ENCODE peak calls at places on chromosomes 16 and 17, in seven cellular contexts. One of them, this sample, is unnamed.

GRCh38 chr16:46972971-46973456 is 460 bp downstream of the DNAJA2 start:
- DNase-seq in fibroblast of lung: peak; percentile 25
- DNase-seq in tibial artery: peak; percentile 67
- DNase-seq in CD8-positive, alpha-beta T cell: peak; percentile 61
- DNase-seq in effector memory CD4-positive, alpha-beta T cell: no peak
- DNase-seq in right atrium auricular region: peak; percentile 59
- DNase-seq in lower lobe of right lung: peak; percentile 68
- DNase-seq in this sample: peak; percentile 73

GRCh38 chr17:1060991-1061390 is 64.1 kb downstream of the TIMM22 start:
- DNase-seq in fibroblast of lung: peak; percentile 98
- DNase-seq in tibial artery: peak; percentile 83
- DNase-seq in CD8-positive, alpha-beta T cell: no peak
- DNase-seq in effector memory CD4-positive, alpha-beta T cell: no peak
- DNase-seq in right atrium auricular region: peak; percentile 67
- DNase-seq in lower lobe of right lung: peak; percentile 76
- DNase-seq in this sample: peak; percentile 54

GRCh38 chr16:1871974-1872635 is at the start of gene MEIOB:
- DNase-seq in fibroblast of lung: no peak
- DNase-seq in tibial artery: no peak
- DNase-seq in CD8-positive, alpha-beta T cell: peak; percentile 53
- DNase-seq in effector memory CD4-positive, alpha-beta T cell: no peak
- DNase-seq in right atrium auricular region: no peak
- DNase-seq in lower lobe of right lung: peak; percentile 56
- DNase-seq in this sample: peak; percentile 61

GRCh38 chr16:78783570-78784079 is 684.2 kb downstream of the WWOX start:
- DNase-seq in fibroblast of lung: no peak
- DNase-seq in tibial artery: no peak
- DNase-seq in CD8-positive, alpha-beta T cell: no peak
- DNase-seq in effector memory CD4-positive, alpha-beta T cell: no peak
- DNase-seq in right atrium auricular region: no peak
- DNase-seq in lower lobe of right lung: no peak
- DNase-seq in this sample: no peak

GRCh38 chr17:55410722-55411462 is 10.7 kb downstream of the MMD start:
- DNase-seq in fibroblast of lung: no peak
- DNase-seq in tibial artery: no peak
- DNase-seq in CD8-positive, alpha-beta T cell: no peak
- DNase-seq in effector memory CD4-positive, alpha-beta T cell: no peak
- DNase-seq in right atrium auricular region: no peak
- DNase-seq in lower lobe of right lung: no peak
- DNase-seq in this sample: no peak

GRCh38 chr16:54801445-54801844 is 129.2 kb upstream of the IRX5 start:
- DNase-seq in fibroblast of lung: no peak
- DNase-seq in tibial artery: no peak
- DNase-seq in CD8-positive, alpha-beta T cell: no peak
- DNase-seq in effector memory CD4-positive, alpha-beta T cell: no peak
- DNase-seq in right atrium auricular region: no peak
- DNase-seq in lower lobe of right lung: no peak
- DNase-seq in this sample: no peak

GRCh38 chr17:10730956-10731879 is 1.4 kb upstream of the TMEM220 start:
- DNase-seq in fibroblast of lung: no peak
- DNase-seq in tibial artery: no peak
- DNase-seq in CD8-positive, alpha-beta T cell: no peak
- DNase-seq in effector memory CD4-positive, alpha-beta T cell: no peak
- DNase-seq in right atrium auricular region: peak; percentile 53
- DNase-seq in lower lobe of right lung: no peak
- DNase-seq in this sample: peak; percentile 62

GRCh38 chr17:75182319-75182568 is 515 bp downstream of the SUMO2 start:
- DNase-seq in fibroblast of lung: no peak
- DNase-seq in tibial artery: no peak
- DNase-seq in CD8-positive, alpha-beta T cell: no peak
- DNase-seq in effector memory CD4-positive, alpha-beta T cell: no peak
- DNase-seq in right atrium auricular region: no peak
- DNase-seq in lower lobe of right lung: no peak
- DNase-seq in this sample: peak; percentile 56

GRCh38 chr16:10840703-10841102 is 22.1 kb upstream of the TVP23A start:
- DNase-seq in fibroblast of lung: no peak
- DNase-seq in tibial artery: no peak
- DNase-seq in CD8-positive, alpha-beta T cell: no peak
- DNase-seq in effector memory CD4-positive, alpha-beta T cell: no peak
- DNase-seq in right atrium auricular region: no peak
- DNase-seq in lower lobe of right lung: no peak
- DNase-seq in this sample: no peak

GRCh38 chr17:8126306-8127066 is 2.6 kb upstream of the HES7 start:
- DNase-seq in fibroblast of lung: peak; percentile 43
- DNase-seq in tibial artery: no peak
- DNase-seq in CD8-positive, alpha-beta T cell: peak; percentile 64
- DNase-seq in effector memory CD4-positive, alpha-beta T cell: peak; percentile 41
- DNase-seq in right atrium auricular region: no peak
- DNase-seq in lower lobe of right lung: no peak
- DNase-seq in this sample: peak; percentile 71

GRCh38 chr17:7237761-7238417 is 1.4 kb downstream of the PHF23 start:
- DNase-seq in fibroblast of lung: peak; percentile 50
- DNase-seq in tibial artery: peak; percentile 90
- DNase-seq in CD8-positive, alpha-beta T cell: peak; percentile 90
- DNase-seq in effector memory CD4-positive, alpha-beta T cell: peak; percentile 75
- DNase-seq in right atrium auricular region: no peak
- DNase-seq in lower lobe of right lung: peak; percentile 90
- DNase-seq in this sample: peak; percentile 92

GRCh38 chr16:19389246-19389645 is 28.4 kb upstream of the TMC5 start:
- DNase-seq in fibroblast of lung: peak; percentile 24
- DNase-seq in tibial artery: no peak
- DNase-seq in CD8-positive, alpha-beta T cell: no peak
- DNase-seq in effector memory CD4-positive, alpha-beta T cell: peak; percentile 10
- DNase-seq in right atrium auricular region: no peak
- DNase-seq in lower lobe of right lung: peak; percentile 80
- DNase-seq in this sample: peak; percentile 83

GRCh38 chr16:67961551-67961957 is 6.9 kb downstream of the SLC12A4 start:
- DNase-seq in fibroblast of lung: no peak
- DNase-seq in tibial artery: no peak
- DNase-seq in CD8-positive, alpha-beta T cell: no peak
- DNase-seq in effector memory CD4-positive, alpha-beta T cell: no peak
- DNase-seq in right atrium auricular region: no peak
- DNase-seq in lower lobe of right lung: peak; percentile 78
- DNase-seq in this sample: peak; percentile 89

GRCh38 chr17:82917656-82918345 is 78.0 kb upstream of the ZNF750 start:
- DNase-seq in fibroblast of lung: no peak
- DNase-seq in tibial artery: no peak
- DNase-seq in CD8-positive, alpha-beta T cell: peak; percentile 67
- DNase-seq in effector memory CD4-positive, alpha-beta T cell: no peak
- DNase-seq in right atrium auricular region: no peak
- DNase-seq in lower lobe of right lung: no peak
- DNase-seq in this sample: peak; percentile 35

DNA sequence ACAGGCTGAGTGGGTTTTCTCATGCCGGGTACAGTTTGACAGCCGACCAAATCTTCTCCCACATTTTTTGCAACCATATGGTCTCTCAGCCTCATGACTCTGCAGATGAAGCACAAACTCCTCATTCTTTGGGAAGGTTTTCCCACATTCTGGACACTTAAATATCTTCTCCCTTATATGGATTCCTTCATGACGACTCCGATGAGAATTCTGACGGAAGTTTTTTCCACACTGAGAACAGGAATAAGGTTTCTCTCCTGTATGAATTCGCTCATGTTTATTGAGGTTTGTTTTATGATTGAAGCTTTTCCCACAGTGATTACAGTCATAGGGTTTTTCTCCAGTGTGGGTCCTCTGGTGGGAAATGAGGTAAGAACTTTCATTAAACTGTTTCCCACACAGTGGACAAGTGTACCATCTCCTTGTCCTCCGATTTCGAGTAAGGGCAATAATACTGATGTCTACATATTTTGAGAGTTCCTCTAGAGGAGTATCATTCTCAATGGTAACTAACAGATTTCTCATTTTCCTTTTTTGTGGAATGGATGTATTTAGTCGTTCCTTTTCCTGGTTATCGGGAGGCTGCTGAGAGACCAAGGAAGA is 10.9 kb downstream of the ZNF200 start:
- DNase-seq in fibroblast of lung: peak; percentile 9
- DNase-seq in tibial artery: no peak
- DNase-seq in CD8-positive, alpha-beta T cell: no peak
- DNase-seq in effector memory CD4-positive, alpha-beta T cell: no peak
- DNase-seq in right atrium auricular region: no peak
- DNase-seq in lower lobe of right lung: no peak
- DNase-seq in this sample: no peak
- H3K9me3 ChIP-seq in fibroblast of lung: no peaks in the 10 kb centered on the region
- H3K9me3 ChIP-seq in tibial artery: peaks cover 90% of the 10 kb centered on the region
- H3K9me3 ChIP-seq in CD8-positive, alpha-beta T cell: peaks cover 40% of the 10 kb centered on the region
- H3K9me3 ChIP-seq in effector memory CD4-positive, alpha-beta T cell: peaks cover 37% of the 10 kb centered on the region
- H3K9me3 ChIP-seq in right atrium auricular region: peaks cover 96% of the 10 kb centered on the region
- H3K9me3 ChIP-seq in lower lobe of right lung: peaks cover 84% of the 10 kb centered on the region
- H3K9me3 ChIP-seq in this sample: peaks cover 86% of the 10 kb centered on the region

GRCh38 chr17:81517009-81517338 is 4.4 kb upstream of the ACTG1 start:
- DNase-seq in fibroblast of lung: no peak
- DNase-seq in tibial artery: no peak
- DNase-seq in CD8-positive, alpha-beta T cell: no peak
- DNase-seq in effector memory CD4-positive, alpha-beta T cell: no peak
- DNase-seq in right atrium auricular region: no peak
- DNase-seq in lower lobe of right lung: peak; percentile 31
- DNase-seq in this sample: peak; percentile 34
- H3K4me3 ChIP-seq in fibroblast of lung: no peak overlapping the region
- H3K4me3 ChIP-seq in tibial artery: peak overlapping the region; percentile 99
- H3K4me3 ChIP-seq in CD8-positive, alpha-beta T cell: no peak overlapping the region
- H3K4me3 ChIP-seq in effector memory CD4-positive, alpha-beta T cell: no peak overlapping the region
- H3K4me3 ChIP-seq in right atrium auricular region: peak overlapping the region; percentile 6
- H3K4me3 ChIP-seq in lower lobe of right lung: peak overlapping the region; percentile 94
- H3K4me3 ChIP-seq in this sample: no peak overlapping the region

GRCh38 chr17:46802831-46803230 is 15.7 kb downstream of the WNT3 start:
- DNase-seq in fibroblast of lung: no peak
- DNase-seq in tibial artery: no peak
- DNase-seq in CD8-positive, alpha-beta T cell: no peak
- DNase-seq in effector memory CD4-positive, alpha-beta T cell: no peak
- DNase-seq in right atrium auricular region: no peak
- DNase-seq in lower lobe of right lung: no peak
- DNase-seq in this sample: no peak
- H3K9me3 ChIP-seq in fibroblast of lung: no peaks in the 10 kb centered on the region
- H3K9me3 ChIP-seq in tibial artery: no peaks in the 10 kb centered on the region
- H3K9me3 ChIP-seq in CD8-positive, alpha-beta T cell: no peaks in the 10 kb centered on the region
- H3K9me3 ChIP-seq in effector memory CD4-positive, alpha-beta T cell: no peaks in the 10 kb centered on the region
- H3K9me3 ChIP-seq in right atrium auricular region: no peaks in the 10 kb centered on the region
- H3K9me3 ChIP-seq in lower lobe of right lung: no peaks in the 10 kb centered on the region
- H3K9me3 ChIP-seq in this sample: no peaks in the 10 kb centered on the region

GRCh38 chr16:88971371-88972097 is 5.5 kb downstream of the CBFA2T3 start:
- DNase-seq in fibroblast of lung: no peak
- DNase-seq in tibial artery: no peak
- DNase-seq in CD8-positive, alpha-beta T cell: no peak
- DNase-seq in effector memory CD4-positive, alpha-beta T cell: no peak
- DNase-seq in right atrium auricular region: no peak
- DNase-seq in lower lobe of right lung: peak; percentile 74
- DNase-seq in this sample: peak; percentile 35
- H3K4me3 ChIP-seq in fibroblast of lung: no peak overlapping the region
- H3K4me3 ChIP-seq in tibial artery: no peak overlapping the region
- H3K4me3 ChIP-seq in CD8-positive, alpha-beta T cell: no peak overlapping the region
- H3K4me3 ChIP-seq in effector memory CD4-positive, alpha-beta T cell: no peak overlapping the region
- H3K4me3 ChIP-seq in right atrium auricular region: no peak overlapping the region
- H3K4me3 ChIP-seq in lower lobe of right lung: no peak overlapping the region
- H3K4me3 ChIP-seq in this sample: no peak overlapping the region

GRCh38 chr16:35398208-35398607 is 1938.8 kb downstream of the TP53TG3F start:
- DNase-seq in fibroblast of lung: no peak
- DNase-seq in tibial artery: no peak
- DNase-seq in CD8-positive, alpha-beta T cell: no peak
- DNase-seq in effector memory CD4-positive, alpha-beta T cell: no peak
- DNase-seq in right atrium auricular region: no peak
- DNase-seq in lower lobe of right lung: no peak
- DNase-seq in this sample: no peak
- H3K9me3 ChIP-seq in fibroblast of lung: no peaks in the 10 kb centered on the region
- H3K9me3 ChIP-seq in tibial artery: no peaks in the 10 kb centered on the region
- H3K9me3 ChIP-seq in CD8-positive, alpha-beta T cell: peaks cover 3% of the 10 kb centered on the region
- H3K9me3 ChIP-seq in effector memory CD4-positive, alpha-beta T cell: peaks cover 7% of the 10 kb centered on the region
- H3K9me3 ChIP-seq in right atrium auricular region: no peaks in the 10 kb centered on the region
- H3K9me3 ChIP-seq in lower lobe of right lung: no peaks in the 10 kb centered on the region
- H3K9me3 ChIP-seq in this sample: peaks cover 50% of the 10 kb centered on the region

GRCh38 chr17:64503821-64504768 is 2.0 kb downstream of the DDX5 start:
- DNase-seq in fibroblast of lung: no peak
- DNase-seq in tibial artery: no peak
- DNase-seq in CD8-positive, alpha-beta T cell: no peak
- DNase-seq in effector memory CD4-positive, alpha-beta T cell: no peak
- DNase-seq in right atrium auricular region: no peak
- DNase-seq in lower lobe of right lung: no peak
- DNase-seq in this sample: no peak

GRCh38 chr17:64502809-64503208 is 3.3 kb downstream of the DDX5 start:
- DNase-seq in fibroblast of lung: peak; percentile 59
- DNase-seq in tibial artery: no peak
- DNase-seq in CD8-positive, alpha-beta T cell: no peak
- DNase-seq in effector memory CD4-positive, alpha-beta T cell: no peak
- DNase-seq in right atrium auricular region: no peak
- DNase-seq in lower lobe of right lung: no peak
- DNase-seq in this sample: no peak

GRCh38 chr17:64504769-64505319 is 1.2 kb downstream of the DDX5 start:
- DNase-seq in fibroblast of lung: peak; percentile 80
- DNase-seq in tibial artery: no peak
- DNase-seq in CD8-positive, alpha-beta T cell: no peak
- DNase-seq in effector memory CD4-positive, alpha-beta T cell: no peak
- DNase-seq in right atrium auricular region: no peak
- DNase-seq in lower lobe of right lung: no peak
- DNase-seq in this sample: no peak

GRCh38 chr17:64502021-64502420 is 4.1 kb downstream of the DDX5 start:
- DNase-seq in fibroblast of lung: no peak
- DNase-seq in tibial artery: no peak
- DNase-seq in CD8-positive, alpha-beta T cell: no peak
- DNase-seq in effector memory CD4-positive, alpha-beta T cell: no peak
- DNase-seq in right atrium auricular region: no peak
- DNase-seq in lower lobe of right lung: no peak
- DNase-seq in this sample: no peak

DNA sequence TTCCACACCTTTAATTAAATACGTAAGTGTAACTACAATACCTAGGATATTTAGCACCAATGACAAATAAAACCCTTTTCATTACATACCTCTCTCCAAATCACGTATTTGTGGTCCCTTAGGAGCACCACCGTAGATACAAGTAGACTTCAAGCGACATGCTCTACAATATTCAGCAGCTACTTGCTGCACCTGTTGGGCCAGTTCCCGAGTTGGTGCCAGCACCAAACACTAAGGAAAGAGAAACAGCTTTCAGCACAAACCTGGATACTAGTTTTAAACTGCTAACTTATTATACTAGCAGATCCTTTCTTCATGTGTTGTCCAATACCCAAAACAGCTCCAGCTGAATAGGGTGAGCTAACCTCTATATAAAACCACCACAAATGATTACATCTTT is 2.7 kb downstream of the DDX5 start:
- DNase-seq in fibroblast of lung: no peak
- DNase-seq in tibial artery: no peak
- DNase-seq in CD8-positive, alpha-beta T cell: no peak
- DNase-seq in effector memory CD4-positive, alpha-beta T cell: no peak
- DNase-seq in right atrium auricular region: no peak
- DNase-seq in lower lobe of right lung: no peak
- DNase-seq in this sample: no peak
- H3K4me3 ChIP-seq in fibroblast of lung: peak overlapping the region; percentile 96
- H3K4me3 ChIP-seq in tibial artery: no peak overlapping the region
- H3K4me3 ChIP-seq in CD8-positive, alpha-beta T cell: no peak overlapping the region
- H3K4me3 ChIP-seq in effector memory CD4-positive, alpha-beta T cell: peak overlapping the region; percentile 8
- H3K4me3 ChIP-seq in right atrium auricular region: no peak overlapping the region
- H3K4me3 ChIP-seq in lower lobe of right lung: peak overlapping the region; percentile 80
- H3K4me3 ChIP-seq in this sample: no peak overlapping the region